ENCODE peak calls at places on chromosomes 13 and 19, in nine cellular contexts. N is fibroblast of lung; O is spleen; W is neuronal stem cell; A is AG09319; C is T-helper 9 cell; Z is midbrain; Y is GM04503; I is activated CD4-positive, alpha-beta T cell treated with anti-CD3 and anti-CD28 coated beads for 48 hours. B is an unnamed sample.

GRCh38 chr13:43339145-43339820 is 315.9 kb downstream of the DNAJC15 start:
- DNase-seq in C (no peak), O (no peak), I (no peak), Y (no peak), Z (no peak), W (no peak), A (no peak), N (no peak), B (no peak)

GRCh38 chr19:6778386-6778785 is 5.9 kb downstream of the VAV1 start:
- DNase-seq in A (no peak), Z (no peak), W (no peak), I (no peak), C (no peak), Y (no peak), N (no peak), O (no peak), B (no peak)

GRCh38 chr13:99590519-99591011 is 89.3 kb downstream of the TM9SF2 start:
- DNase-seq in C (no peak), I (no peak), Y (no peak), O (no peak), W (no peak), N (peak), A (peak), Z (no peak), B (no peak)

GRCh38 chr19:18894254-18895037 is 1.5 kb downstream of the CERS1 start:
- DNase-seq in Z (peak), A (no peak), C (no peak), W (peak), O (peak), Y (no peak), I (no peak), N (peak), B (no peak)

GRCh38 chr13:35675651-35676050 is 199.2 kb upstream of the MAB21L1 start:
- DNase-seq in N (no peak), I (no peak), O (no peak), A (no peak), Z (no peak), W (no peak), C (no peak), Y (no peak), B (no peak)

GRCh38 chr13:103931396-103931795 is 865.2 kb upstream of the SLC10A2 start:
- DNase-seq in Y (no peak), I (no peak), W (no peak), Z (no peak), A (no peak), O (no peak), N (peak), C (no peak), B (no peak)

GRCh38 chr13:114100446-114101320 is 31.7 kb downstream of the RASA3 start:
- DNase-seq in N (peak), O (peak), Z (no peak), W (no peak), A (no peak), I (no peak), C (no peak), Y (no peak), B (no peak)

GRCh38 chr19:33302175-33302973 is at the start of gene CEBPA:
- DNase-seq in W (peak), Y (no peak), A (peak), O (peak), N (peak), I (peak), C (peak), Z (peak), B (peak)

GRCh38 chr13:29369060-29369743 is 226.3 kb downstream of the SLC7A1 start:
- DNase-seq in Z (peak), C (no peak), I (no peak), Y (no peak), A (no peak), N (peak), W (peak), O (no peak), B (no peak)

GRCh38 chr19:50300814-50301606 is 28.2 kb downstream of the KCNC3 start:
- DNase-seq in Y (peak), C (no peak), Z (no peak), N (peak), O (no peak), I (peak), A (no peak), W (no peak), B (no peak)

GRCh38 chr13:25802579-25802978 is 249.2 kb downstream of the SHISA2 start:
- DNase-seq in O (no peak), W (no peak), I (no peak), C (no peak), N (no peak), A (no peak), Z (no peak), Y (no peak), B (no peak)

GRCh38 chr13:88125055-88125454 is 453.9 kb downstream of the SLITRK5 start:
- DNase-seq in I (no peak), Y (no peak), A (no peak), Z (no peak), N (no peak), O (no peak), W (no peak), C (no peak), B (no peak)

GRCh38 chr19:1884291-1884718 is 991 bp downstream of the ABHD17A start:
- DNase-seq in C (no peak), W (no peak), Z (no peak), N (no peak), O (no peak), A (no peak), Y (no peak), I (no peak), B (no peak)

GRCh38 chr13:37023871-37024270 is 23.3 kb downstream of the EXOSC8 start:
- DNase-seq in C (no peak), W (no peak), A (no peak), N (peak), I (no peak), O (no peak), Y (no peak), Z (no peak), B (no peak)

GRCh38 chr19:42762782-42763181 is 2.7 kb downstream of the PSG8 start:
- DNase-seq in Y (no peak), W (no peak), N (peak), A (no peak), I (no peak), C (no peak), Z (no peak), O (no peak), B (no peak)

GRCh38 chr13:22703601-22704209 is 477.1 kb upstream of the SGCG start:
- DNase-seq in W (no peak), Z (no peak), I (no peak), A (no peak), O (no peak), C (no peak), N (no peak), Y (no peak), B (no peak)

GRCh38 chr13:70424428-70424827 is 316.2 kb upstream of the KLHL1 start:
- DNase-seq in W (no peak), Z (no peak), A (no peak), C (no peak), Y (no peak), I (no peak), O (no peak), N (no peak), B (no peak)

GRCh38 chr13:99572131-99572530 is 70.9 kb downstream of the TM9SF2 start:
- DNase-seq in O (no peak), A (peak), N (peak), Z (no peak), Y (peak), I (no peak), C (no peak), W (no peak), B (no peak)

GRCh38 chr19:33673996-33674395 is 52.2 kb downstream of the CHST8 start:
- DNase-seq in W (no peak), I (no peak), N (no peak), Z (no peak), O (peak), Y (no peak), C (no peak), A (no peak), B (no peak)

B was measured in activated B cell treated with CpG ODN at 0.5 μM for 24 hours.